ENCODE peak calls at places on chromosome 6, in eight cellular contexts. E is thoracic aorta, A is Karpas-422, H is endodermal cell, U is left lung, Y is brain microvascular endothelial cell, O is iPS DF 6.9, G is H9. K is an unnamed sample. For H3K27me3, the result is how much of the 10 kb centered on the place peaks cover.

GRCh38 chr6:141513830-141514229 is 618.9 kb upstream of the GJE1 start:
- DNase-seq in E (no peak), A (no peak), H (no peak), U (no peak), Y (no peak), O (no peak), G (no peak), K (no peak)

GRCh38 chr6:107603029-107603428 is 113.1 kb downstream of the SOBP start:
- DNase-seq in E (no peak), A (no peak), H (peak), U (no peak), Y (no peak), O (no peak), G (no peak), K (no peak)

GRCh38 chr6:147949981-147950622 is 392.5 kb upstream of the SASH1 start:
- DNase-seq in E (no peak), A (no peak), H (no peak), U (no peak), Y (peak), O (no peak), G (no peak), K (no peak)

GRCh38 chr6:163761491-163761890 is 347.0 kb downstream of the QKI start:
- DNase-seq in E (no peak), A (no peak), H (no peak), U (no peak), Y (no peak), O (no peak), G (no peak), K (no peak)

GRCh38 chr6:47414517-47415167 is 62.9 kb upstream of the CD2AP start:
- DNase-seq in E (no peak), A (peak), H (no peak), U (no peak), Y (peak), O (no peak), G (no peak), K (no peak)

GRCh38 chr6:16264785-16265184 is 26.4 kb downstream of the GMPR start:
- DNase-seq in E (no peak), A (peak), H (peak), U (no peak), Y (no peak), O (no peak), G (no peak), K (no peak)

GRCh38 chr6:53581161-53581560 is 36.3 kb upstream of the GCLC start:
- DNase-seq in E (no peak), A (no peak), H (no peak), U (no peak), Y (peak), O (no peak), G (no peak), K (no peak)

GRCh38 chr6:110682460-110682853 is 132.8 kb downstream of the CDK19 start:
- DNase-seq in E (peak), A (peak), H (peak), U (peak), Y (peak), O (peak), G (peak), K (no peak)

GRCh38 chr6:142187209-142187608 is 40.1 kb downstream of the VTA1 start:
- DNase-seq in E (no peak), A (no peak), H (no peak), U (no peak), Y (peak), O (no peak), G (no peak), K (no peak)

GRCh38 chr6:45411959-45412358 is 34.2 kb upstream of the SUPT3H start:
- DNase-seq in E (no peak), A (no peak), H (no peak), U (no peak), Y (no peak), O (no peak), G (no peak), K (no peak)

GRCh38 chr6:47235964-47236760 is 73.5 kb downstream of the TNFRSF21 start:
- DNase-seq in E (no peak), A (no peak), H (no peak), U (no peak), Y (no peak), O (no peak), G (no peak), K (no peak)

GRCh38 chr6:140156131-140156530 is 781.7 kb upstream of the CITED2 start:
- DNase-seq in E (no peak), A (no peak), H (no peak), U (no peak), Y (no peak), O (no peak), G (no peak), K (no peak)

GRCh38 chr6:110513001-110513400 is 36.6 kb upstream of the SLC22A16 start:
- DNase-seq in E (no peak), A (no peak), H (no peak), U (no peak), Y (no peak), O (no peak), G (no peak), K (no peak)

GRCh38 chr6:25083784-25084507 is 148.2 kb upstream of the RIPOR2 start:
- DNase-seq in E (no peak), A (no peak), H (no peak), U (no peak), Y (no peak), O (no peak), G (no peak), K (no peak)

GRCh38 chr6:151916075-151916474 is 108.6 kb downstream of the ESR1 start:
- DNase-seq in E (no peak), A (no peak), H (no peak), U (no peak), Y (no peak), O (no peak), G (no peak), K (no peak)
- H3K27ac ChIP-seq in E (no peak), A (no peak), H (no peak), U (no peak), Y (peak), O (no peak), G (no peak), K (peak)

GRCh38 chr6:149984778-149985177 is 21.0 kb downstream of the ULBP1 start:
- DNase-seq in E (no peak), A (no peak), H (no peak), U (no peak), Y (no peak), O (no peak), G (no peak), K (no peak)

GRCh38 chr6:149985506-149985937 is 21.8 kb downstream of the ULBP1 start:
- DNase-seq in E (no peak), A (no peak), H (no peak), U (no peak), Y (no peak), O (no peak), G (no peak), K (no peak)

GRCh38 chr6:149987602-149988107 is 23.9 kb downstream of the ULBP1 start:
- DNase-seq in E (no peak), A (no peak), H (peak), U (no peak), Y (no peak), O (no peak), G (no peak), K (no peak)

GRCh38 chr6:149979293-149979692 is 15.6 kb downstream of the ULBP1 start:
- DNase-seq in E (no peak), A (no peak), H (no peak), U (no peak), Y (no peak), O (no peak), G (no peak), K (no peak)

DNA sequence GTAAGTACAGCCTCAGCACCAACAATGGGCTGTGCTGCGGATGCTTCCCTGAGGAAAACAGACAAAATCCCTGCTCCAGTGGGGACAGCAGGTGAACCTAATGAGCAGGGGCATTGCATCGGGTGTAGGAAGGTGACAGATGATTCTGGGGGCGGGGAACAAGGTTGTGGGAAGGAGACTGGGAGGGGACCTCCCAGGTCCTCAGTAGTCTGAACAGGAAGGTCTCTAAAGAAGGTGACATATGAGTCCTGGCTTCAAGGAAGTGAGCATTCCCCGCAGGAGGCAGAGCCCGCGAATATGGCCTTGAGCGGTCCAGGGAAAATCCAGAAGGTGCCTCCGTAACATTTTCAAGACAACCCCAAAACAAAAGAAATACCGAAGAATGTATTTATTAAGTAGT is 19.4 kb downstream of the ULBP1 start:
- DNase-seq in E (no peak), A (no peak), H (no peak), U (no peak), Y (no peak), O (no peak), G (no peak), K (no peak)
- H3K27me3 ChIP-seq in E (under half), A (under half), H (half or more), U (under half), Y (half or more), O (half or more), G (half or more), K (under half)

GRCh38 chr6:119446623-119447008 is 97.1 kb upstream of the MAN1A1 start:
- DNase-seq in E (no peak), A (no peak), H (no peak), U (peak), Y (peak), O (no peak), G (no peak), K (no peak)
- H3K27ac ChIP-seq in E (peak), A (no peak), H (no peak), U (peak), Y (peak), O (no peak), G (no peak), K (no peak)

DNA sequence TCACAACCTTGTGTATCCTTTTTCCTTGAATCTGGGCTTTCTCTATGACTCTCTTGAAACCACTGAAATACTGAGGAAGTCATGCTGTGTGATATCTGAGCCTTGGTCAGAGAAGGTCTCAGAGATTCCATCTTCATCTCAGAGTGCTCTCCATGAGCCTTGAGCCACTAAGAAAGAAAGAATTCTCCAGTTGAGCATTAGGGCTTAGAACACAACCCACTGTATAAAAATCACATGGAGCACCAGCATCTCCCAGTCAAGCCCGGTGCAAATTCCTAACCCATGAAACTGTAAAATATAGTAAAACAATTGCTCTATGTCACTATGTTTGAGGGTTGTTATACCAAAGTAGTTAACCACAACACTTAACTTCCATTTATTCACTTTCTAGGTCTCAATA is 181.4 kb downstream of the MOXD1 start:
- DNase-seq in E (no peak), A (no peak), H (no peak), U (no peak), Y (peak), O (no peak), G (no peak), K (no peak)
- H3K27me3 ChIP-seq in E (under half), A (under half), H (under half), U (under half), Y (under half), O (under half), G (under half), K (under half)

GRCh38 chr6:119887671-119888070 is 538.1 kb upstream of the MAN1A1 start:
- DNase-seq in E (no peak), A (no peak), H (no peak), U (no peak), Y (no peak), O (no peak), G (no peak), K (no peak)

GRCh38 chr6:119891638-119892037 is 542.1 kb upstream of the MAN1A1 start:
- DNase-seq in E (no peak), A (no peak), H (no peak), U (no peak), Y (no peak), O (no peak), G (no peak), K (no peak)

GRCh38 chr6:119894801-119895200 is 545.2 kb upstream of the MAN1A1 start:
- DNase-seq in E (no peak), A (no peak), H (no peak), U (no peak), Y (no peak), O (no peak), G (no peak), K (no peak)

GRCh38 chr6:119891206-119891605 is 541.6 kb upstream of the MAN1A1 start:
- DNase-seq in E (no peak), A (no peak), H (no peak), U (no peak), Y (no peak), O (no peak), G (no peak), K (no peak)

GRCh38 chr6:119890470-119890869 is 540.9 kb upstream of the MAN1A1 start:
- DNase-seq in E (no peak), A (no peak), H (no peak), U (no peak), Y (no peak), O (no peak), G (no peak), K (no peak)
- H3K27ac ChIP-seq in E (no peak), A (no peak), H (no peak), U (no peak), Y (no peak), O (no peak), G (no peak), K (no peak)

DNA sequence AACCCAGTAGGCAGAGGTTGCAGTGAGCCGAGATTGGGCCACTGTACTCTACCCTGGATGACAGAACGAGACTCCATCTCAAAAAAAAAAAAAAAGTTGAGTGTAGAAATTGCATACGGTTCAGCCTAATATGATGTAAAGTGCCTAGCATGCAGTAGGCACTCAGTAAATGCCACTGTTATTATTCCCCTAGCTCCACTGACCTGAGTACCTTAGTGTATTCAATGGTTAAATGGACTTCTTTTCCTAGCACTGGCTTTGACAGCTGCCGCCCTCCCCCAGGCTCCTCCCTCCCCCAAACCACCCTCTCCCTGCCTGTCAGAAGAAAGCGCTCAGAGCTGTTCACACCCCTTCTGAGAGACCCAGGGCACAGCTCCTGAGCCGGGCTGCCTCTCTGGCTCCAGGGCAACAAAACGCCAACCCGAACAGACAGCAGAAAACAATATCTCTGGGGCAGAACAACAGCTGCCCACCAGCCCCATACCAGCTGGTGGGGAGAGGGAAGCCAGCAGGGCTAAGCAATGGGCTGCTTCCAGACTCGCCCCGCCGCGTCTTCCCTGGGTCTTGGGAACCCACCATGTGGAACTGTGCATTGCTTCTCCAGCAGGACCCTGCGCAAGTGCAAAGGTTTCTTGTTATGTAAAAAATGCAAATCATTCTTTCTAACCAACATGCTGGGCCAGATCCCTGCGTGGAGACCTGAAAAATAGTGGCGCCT is 4.5 kb downstream of the CPNE5 start:
- DNase-seq in E (no peak), A (no peak), H (peak), U (no peak), Y (no peak), O (no peak), G (no peak), K (no peak)
- H3K27me3 ChIP-seq in E (under half), A (under half), H (under half), U (under half), Y (under half), O (under half), G (under half), K (under half)

GRCh38 chr6:117544725-117545124 is 57.6 kb downstream of the GOPC start:
- DNase-seq in E (no peak), A (peak), H (no peak), U (no peak), Y (no peak), O (no peak), G (no peak), K (no peak)
- H3K27ac ChIP-seq in E (no peak), A (no peak), H (no peak), U (no peak), Y (no peak), O (no peak), G (no peak), K (no peak)

DNA sequence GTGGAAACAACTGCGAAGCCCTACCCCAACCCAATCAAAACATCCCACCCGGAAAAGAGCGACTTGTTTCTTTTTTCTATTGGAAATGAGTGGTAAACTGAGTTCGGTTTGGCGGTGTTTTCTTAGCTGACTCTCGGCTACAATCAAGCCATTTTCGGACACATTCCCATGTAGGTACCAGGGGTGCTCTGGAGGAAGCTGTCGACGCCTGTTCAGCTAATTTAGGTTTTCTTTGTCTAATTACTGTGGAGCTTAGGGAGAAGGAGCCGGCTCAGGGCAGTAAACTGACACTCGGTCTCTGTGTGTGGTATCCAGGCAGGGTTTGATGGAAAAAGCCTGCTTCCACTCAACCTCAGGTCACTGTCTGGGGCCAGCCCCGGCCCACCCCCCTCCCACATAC is 1.7 kb upstream of the FOXF2 start:
- DNase-seq in E (no peak), A (no peak), H (no peak), U (no peak), Y (no peak), O (no peak), G (no peak), K (no peak)
- H3K27me3 ChIP-seq in E (under half), A (under half), H (half or more), U (half or more), Y (half or more), O (half or more), G (half or more), K (under half)

K was measured in esophagus squamous epithelium.